ENCODE peak calls at places on chromosomes 13 and 19, in five cellular contexts. One of them, this sample, is unnamed.

GRCh38 chr19:4181053-4181508 is 1.3 kb downstream of the SIRT6 start:
- DNase-seq in IMR-90: no peak
- DNase-seq in stimulated activated CD8-positive, alpha-beta memory T cell treated with anti-CD3 and anti-CD28 coated beads, Interleukin-4, amount 100 ng/mL, for 1 hour: no peak
- DNase-seq in stimulated activated CD4-positive, alpha-beta T cell treated with anti-CD3 and anti-CD28 coated beads, Interleukin-2, amount 100 ng/mL, for 48 hours: no peak
- DNase-seq in adrenal gland: no peak
- DNase-seq in this sample: no peak

GRCh38 chr13:95968906-95969305 is 84.3 kb downstream of the UGGT2 start:
- DNase-seq in stimulated activated CD8-positive, alpha-beta memory T cell treated with anti-CD3 and anti-CD28 coated beads, Interleukin-4, amount 100 ng/mL, for 1 hour: no peak
- DNase-seq in adrenal gland: no peak
- DNase-seq in stimulated activated CD4-positive, alpha-beta T cell treated with anti-CD3 and anti-CD28 coated beads, Interleukin-2, amount 100 ng/mL, for 48 hours: no peak
- DNase-seq in IMR-90: no peak
- DNase-seq in this sample: no peak

GRCh38 chr19:7850429-7850819 is 20.4 kb downstream of the EVI5L start:
- DNase-seq in stimulated activated CD4-positive, alpha-beta T cell treated with anti-CD3 and anti-CD28 coated beads, Interleukin-2, amount 100 ng/mL, for 48 hours: no peak
- DNase-seq in adrenal gland: no peak
- DNase-seq in stimulated activated CD8-positive, alpha-beta memory T cell treated with anti-CD3 and anti-CD28 coated beads, Interleukin-4, amount 100 ng/mL, for 1 hour: no peak
- DNase-seq in IMR-90: peak; percentile 71
- DNase-seq in this sample: no peak

GRCh38 chr13:110583178-110583865 is 21.8 kb upstream of the RAB20 start:
- DNase-seq in stimulated activated CD4-positive, alpha-beta T cell treated with anti-CD3 and anti-CD28 coated beads, Interleukin-2, amount 100 ng/mL, for 48 hours: no peak
- DNase-seq in IMR-90: no peak
- DNase-seq in stimulated activated CD8-positive, alpha-beta memory T cell treated with anti-CD3 and anti-CD28 coated beads, Interleukin-4, amount 100 ng/mL, for 1 hour: no peak
- DNase-seq in adrenal gland: no peak
- DNase-seq in this sample: peak; percentile 57

GRCh38 chr13:48831248-48831647 is 144.5 kb upstream of the FNDC3A start:
- DNase-seq in adrenal gland: no peak
- DNase-seq in stimulated activated CD8-positive, alpha-beta memory T cell treated with anti-CD3 and anti-CD28 coated beads, Interleukin-4, amount 100 ng/mL, for 1 hour: no peak
- DNase-seq in stimulated activated CD4-positive, alpha-beta T cell treated with anti-CD3 and anti-CD28 coated beads, Interleukin-2, amount 100 ng/mL, for 48 hours: no peak
- DNase-seq in IMR-90: peak; percentile 31
- DNase-seq in this sample: no peak

GRCh38 chr13:98089246-98089645 is 53.6 kb upstream of the FARP1 start:
- DNase-seq in stimulated activated CD4-positive, alpha-beta T cell treated with anti-CD3 and anti-CD28 coated beads, Interleukin-2, amount 100 ng/mL, for 48 hours: no peak
- DNase-seq in IMR-90: peak; percentile 76
- DNase-seq in stimulated activated CD8-positive, alpha-beta memory T cell treated with anti-CD3 and anti-CD28 coated beads, Interleukin-4, amount 100 ng/mL, for 1 hour: no peak
- DNase-seq in adrenal gland: no peak
- DNase-seq in this sample: no peak

GRCh38 chr13:110506859-110507566 is 54.5 kb downstream of the RAB20 start:
- DNase-seq in stimulated activated CD8-positive, alpha-beta memory T cell treated with anti-CD3 and anti-CD28 coated beads, Interleukin-4, amount 100 ng/mL, for 1 hour: no peak
- DNase-seq in adrenal gland: peak; percentile 75
- DNase-seq in stimulated activated CD4-positive, alpha-beta T cell treated with anti-CD3 and anti-CD28 coated beads, Interleukin-2, amount 100 ng/mL, for 48 hours: no peak
- DNase-seq in IMR-90: peak; percentile 10
- DNase-seq in this sample: no peak

GRCh38 chr19:36182612-36183454 is 30.6 kb upstream of the COX7A1 start:
- DNase-seq in adrenal gland: no peak
- DNase-seq in stimulated activated CD4-positive, alpha-beta T cell treated with anti-CD3 and anti-CD28 coated beads, Interleukin-2, amount 100 ng/mL, for 48 hours: no peak
- DNase-seq in IMR-90: peak; percentile 77
- DNase-seq in stimulated activated CD8-positive, alpha-beta memory T cell treated with anti-CD3 and anti-CD28 coated beads, Interleukin-4, amount 100 ng/mL, for 1 hour: no peak
- DNase-seq in this sample: no peak

GRCh38 chr19:47210689-47211316 is 20.2 kb downstream of the BBC3 start:
- DNase-seq in adrenal gland: peak; percentile 93
- DNase-seq in IMR-90: peak; percentile 80
- DNase-seq in stimulated activated CD4-positive, alpha-beta T cell treated with anti-CD3 and anti-CD28 coated beads, Interleukin-2, amount 100 ng/mL, for 48 hours: peak; percentile 85
- DNase-seq in stimulated activated CD8-positive, alpha-beta memory T cell treated with anti-CD3 and anti-CD28 coated beads, Interleukin-4, amount 100 ng/mL, for 1 hour: peak; percentile 72
- DNase-seq in this sample: no peak

GRCh38 chr19:33641956-33642498 is 20.3 kb downstream of the CHST8 start:
- DNase-seq in stimulated activated CD4-positive, alpha-beta T cell treated with anti-CD3 and anti-CD28 coated beads, Interleukin-2, amount 100 ng/mL, for 48 hours: no peak
- DNase-seq in adrenal gland: no peak
- DNase-seq in IMR-90: no peak
- DNase-seq in stimulated activated CD8-positive, alpha-beta memory T cell treated with anti-CD3 and anti-CD28 coated beads, Interleukin-4, amount 100 ng/mL, for 1 hour: no peak
- DNase-seq in this sample: peak; percentile 30

GRCh38 chr13:37175996-37176395 is 70.5 kb upstream of the CSNK1A1L start:
- DNase-seq in IMR-90: peak; percentile 92
- DNase-seq in stimulated activated CD8-positive, alpha-beta memory T cell treated with anti-CD3 and anti-CD28 coated beads, Interleukin-4, amount 100 ng/mL, for 1 hour: no peak
- DNase-seq in stimulated activated CD4-positive, alpha-beta T cell treated with anti-CD3 and anti-CD28 coated beads, Interleukin-2, amount 100 ng/mL, for 48 hours: no peak
- DNase-seq in adrenal gland: no peak
- DNase-seq in this sample: no peak

GRCh38 chr19:7333198-7334118 is 15.3 kb upstream of the ARHGEF18 start:
- DNase-seq in stimulated activated CD4-positive, alpha-beta T cell treated with anti-CD3 and anti-CD28 coated beads, Interleukin-2, amount 100 ng/mL, for 48 hours: no peak
- DNase-seq in adrenal gland: peak; percentile 47
- DNase-seq in IMR-90: no peak
- DNase-seq in stimulated activated CD8-positive, alpha-beta memory T cell treated with anti-CD3 and anti-CD28 coated beads, Interleukin-4, amount 100 ng/mL, for 1 hour: no peak
- DNase-seq in this sample: no peak

GRCh38 chr13:113745059-113745458 is 14.0 kb upstream of the TMEM255B start:
- DNase-seq in IMR-90: no peak
- DNase-seq in stimulated activated CD4-positive, alpha-beta T cell treated with anti-CD3 and anti-CD28 coated beads, Interleukin-2, amount 100 ng/mL, for 48 hours: no peak
- DNase-seq in stimulated activated CD8-positive, alpha-beta memory T cell treated with anti-CD3 and anti-CD28 coated beads, Interleukin-4, amount 100 ng/mL, for 1 hour: no peak
- DNase-seq in adrenal gland: no peak
- DNase-seq in this sample: no peak

GRCh38 chr19:38718747-38719543 is 25.3 kb downstream of the CAPN12 start:
- DNase-seq in stimulated activated CD4-positive, alpha-beta T cell treated with anti-CD3 and anti-CD28 coated beads, Interleukin-2, amount 100 ng/mL, for 48 hours: no peak
- DNase-seq in stimulated activated CD8-positive, alpha-beta memory T cell treated with anti-CD3 and anti-CD28 coated beads, Interleukin-4, amount 100 ng/mL, for 1 hour: no peak
- DNase-seq in adrenal gland: no peak
- DNase-seq in IMR-90: no peak
- DNase-seq in this sample: no peak

GRCh38 chr19:3821156-3821555 is 35.0 kb upstream of the MATK start:
- DNase-seq in IMR-90: no peak
- DNase-seq in stimulated activated CD8-positive, alpha-beta memory T cell treated with anti-CD3 and anti-CD28 coated beads, Interleukin-4, amount 100 ng/mL, for 1 hour: no peak
- DNase-seq in stimulated activated CD4-positive, alpha-beta T cell treated with anti-CD3 and anti-CD28 coated beads, Interleukin-2, amount 100 ng/mL, for 48 hours: no peak
- DNase-seq in adrenal gland: no peak
- DNase-seq in this sample: no peak

GRCh38 chr13:104143760-104144406 is 1077.7 kb upstream of the SLC10A2 start:
- DNase-seq in stimulated activated CD4-positive, alpha-beta T cell treated with anti-CD3 and anti-CD28 coated beads, Interleukin-2, amount 100 ng/mL, for 48 hours: no peak
- DNase-seq in adrenal gland: no peak
- DNase-seq in IMR-90: no peak
- DNase-seq in stimulated activated CD8-positive, alpha-beta memory T cell treated with anti-CD3 and anti-CD28 coated beads, Interleukin-4, amount 100 ng/mL, for 1 hour: no peak
- DNase-seq in this sample: no peak

GRCh38 chr19:48210005-48210404 is 39.5 kb downstream of the ZSWIM9 start:
- DNase-seq in adrenal gland: no peak
- DNase-seq in IMR-90: no peak
- DNase-seq in stimulated activated CD4-positive, alpha-beta T cell treated with anti-CD3 and anti-CD28 coated beads, Interleukin-2, amount 100 ng/mL, for 48 hours: no peak
- DNase-seq in stimulated activated CD8-positive, alpha-beta memory T cell treated with anti-CD3 and anti-CD28 coated beads, Interleukin-4, amount 100 ng/mL, for 1 hour: no peak
- DNase-seq in this sample: no peak

GRCh38 chr19:49497047-49497789 is 984 bp downstream of the RPS11 start:
- DNase-seq in adrenal gland: peak; percentile 82
- DNase-seq in stimulated activated CD8-positive, alpha-beta memory T cell treated with anti-CD3 and anti-CD28 coated beads, Interleukin-4, amount 100 ng/mL, for 1 hour: no peak
- DNase-seq in IMR-90: peak; percentile 47
- DNase-seq in stimulated activated CD4-positive, alpha-beta T cell treated with anti-CD3 and anti-CD28 coated beads, Interleukin-2, amount 100 ng/mL, for 48 hours: no peak
- DNase-seq in this sample: no peak

GRCh38 chr19:39377373-39378362 is 13.2 kb downstream of the PAF1 start:
- DNase-seq in adrenal gland: no peak
- DNase-seq in stimulated activated CD8-positive, alpha-beta memory T cell treated with anti-CD3 and anti-CD28 coated beads, Interleukin-4, amount 100 ng/mL, for 1 hour: no peak
- DNase-seq in stimulated activated CD4-positive, alpha-beta T cell treated with anti-CD3 and anti-CD28 coated beads, Interleukin-2, amount 100 ng/mL, for 48 hours: no peak
- DNase-seq in IMR-90: no peak
- DNase-seq in this sample: no peak

GRCh38 chr13:65999441-65999840 is 1230.7 kb downstream of the PCDH9 start:
- DNase-seq in adrenal gland: no peak
- DNase-seq in IMR-90: no peak
- DNase-seq in stimulated activated CD8-positive, alpha-beta memory T cell treated with anti-CD3 and anti-CD28 coated beads, Interleukin-4, amount 100 ng/mL, for 1 hour: no peak
- DNase-seq in stimulated activated CD4-positive, alpha-beta T cell treated with anti-CD3 and anti-CD28 coated beads, Interleukin-2, amount 100 ng/mL, for 48 hours: no peak
- DNase-seq in this sample: no peak

GRCh38 chr13:50348402-50348801 is 333.2 kb downstream of the KCNRG start:
- DNase-seq in stimulated activated CD4-positive, alpha-beta T cell treated with anti-CD3 and anti-CD28 coated beads, Interleukin-2, amount 100 ng/mL, for 48 hours: no peak
- DNase-seq in stimulated activated CD8-positive, alpha-beta memory T cell treated with anti-CD3 and anti-CD28 coated beads, Interleukin-4, amount 100 ng/mL, for 1 hour: no peak
- DNase-seq in adrenal gland: no peak
- DNase-seq in IMR-90: no peak
- DNase-seq in this sample: no peak

GRCh38 chr19:49546825-49547565 is 19.2 kb downstream of the RCN3 start:
- DNase-seq in stimulated activated CD8-positive, alpha-beta memory T cell treated with anti-CD3 and anti-CD28 coated beads, Interleukin-4, amount 100 ng/mL, for 1 hour: no peak
- DNase-seq in adrenal gland: peak; percentile 87
- DNase-seq in IMR-90: peak; percentile 89
- DNase-seq in stimulated activated CD4-positive, alpha-beta T cell treated with anti-CD3 and anti-CD28 coated beads, Interleukin-2, amount 100 ng/mL, for 48 hours: peak; percentile 67
- DNase-seq in this sample: no peak

GRCh38 chr13:112903071-112903577 is 65.9 kb upstream of the MCF2L start:
- DNase-seq in stimulated activated CD4-positive, alpha-beta T cell treated with anti-CD3 and anti-CD28 coated beads, Interleukin-2, amount 100 ng/mL, for 48 hours: no peak
- DNase-seq in stimulated activated CD8-positive, alpha-beta memory T cell treated with anti-CD3 and anti-CD28 coated beads, Interleukin-4, amount 100 ng/mL, for 1 hour: no peak
- DNase-seq in IMR-90: no peak
- DNase-seq in adrenal gland: no peak
- DNase-seq in this sample: no peak

GRCh38 chr19:10899171-10899653 is 27.9 kb downstream of the CARM1 start:
- DNase-seq in stimulated activated CD4-positive, alpha-beta T cell treated with anti-CD3 and anti-CD28 coated beads, Interleukin-2, amount 100 ng/mL, for 48 hours: no peak
- DNase-seq in stimulated activated CD8-positive, alpha-beta memory T cell treated with anti-CD3 and anti-CD28 coated beads, Interleukin-4, amount 100 ng/mL, for 1 hour: no peak
- DNase-seq in adrenal gland: peak; percentile 78
- DNase-seq in IMR-90: no peak
- DNase-seq in this sample: no peak

GRCh38 chr19:38862321-38863059 is 12.7 kb upstream of the HNRNPL start:
- DNase-seq in stimulated activated CD8-positive, alpha-beta memory T cell treated with anti-CD3 and anti-CD28 coated beads, Interleukin-4, amount 100 ng/mL, for 1 hour: no peak
- DNase-seq in IMR-90: no peak
- DNase-seq in adrenal gland: peak; percentile 69
- DNase-seq in stimulated activated CD4-positive, alpha-beta T cell treated with anti-CD3 and anti-CD28 coated beads, Interleukin-2, amount 100 ng/mL, for 48 hours: no peak
- DNase-seq in this sample: no peak

GRCh38 chr19:58166708-58167280 is 16.1 kb upstream of the ZNF274 start:
- DNase-seq in stimulated activated CD8-positive, alpha-beta memory T cell treated with anti-CD3 and anti-CD28 coated beads, Interleukin-4, amount 100 ng/mL, for 1 hour: no peak
- DNase-seq in IMR-90: no peak
- DNase-seq in adrenal gland: no peak
- DNase-seq in stimulated activated CD4-positive, alpha-beta T cell treated with anti-CD3 and anti-CD28 coated beads, Interleukin-2, amount 100 ng/mL, for 48 hours: no peak
- DNase-seq in this sample: no peak

GRCh38 chr19:45913874-45914830 is at the start of gene NANOS2:
- DNase-seq in stimulated activated CD4-positive, alpha-beta T cell treated with anti-CD3 and anti-CD28 coated beads, Interleukin-2, amount 100 ng/mL, for 48 hours: no peak
- DNase-seq in IMR-90: no peak
- DNase-seq in stimulated activated CD8-positive, alpha-beta memory T cell treated with anti-CD3 and anti-CD28 coated beads, Interleukin-4, amount 100 ng/mL, for 1 hour: no peak
- DNase-seq in adrenal gland: no peak
- DNase-seq in this sample: no peak

GRCh38 chr13:79853258-79853657 is 372.3 kb downstream of the NDFIP2 start:
- DNase-seq in stimulated activated CD8-positive, alpha-beta memory T cell treated with anti-CD3 and anti-CD28 coated beads, Interleukin-4, amount 100 ng/mL, for 1 hour: no peak
- DNase-seq in stimulated activated CD4-positive, alpha-beta T cell treated with anti-CD3 and anti-CD28 coated beads, Interleukin-2, amount 100 ng/mL, for 48 hours: no peak
- DNase-seq in adrenal gland: no peak
- DNase-seq in IMR-90: no peak
- DNase-seq in this sample: no peak

GRCh38 chr13:31870511-31870910 is 131.2 kb downstream of the RXFP2 start:
- DNase-seq in IMR-90: no peak
- DNase-seq in adrenal gland: no peak
- DNase-seq in stimulated activated CD8-positive, alpha-beta memory T cell treated with anti-CD3 and anti-CD28 coated beads, Interleukin-4, amount 100 ng/mL, for 1 hour: no peak
- DNase-seq in stimulated activated CD4-positive, alpha-beta T cell treated with anti-CD3 and anti-CD28 coated beads, Interleukin-2, amount 100 ng/mL, for 48 hours: no peak
- DNase-seq in this sample: no peak

GRCh38 chr13:76822691-76823267 is 63.4 kb downstream of the KCTD12 start:
- DNase-seq in adrenal gland: no peak
- DNase-seq in stimulated activated CD8-positive, alpha-beta memory T cell treated with anti-CD3 and anti-CD28 coated beads, Interleukin-4, amount 100 ng/mL, for 1 hour: no peak
- DNase-seq in stimulated activated CD4-positive, alpha-beta T cell treated with anti-CD3 and anti-CD28 coated beads, Interleukin-2, amount 100 ng/mL, for 48 hours: no peak
- DNase-seq in IMR-90: peak; percentile 34
- DNase-seq in this sample: no peak

GRCh38 chr19:10295305-10295846 is 5.6 kb downstream of the ICAM5 start:
- DNase-seq in stimulated activated CD4-positive, alpha-beta T cell treated with anti-CD3 and anti-CD28 coated beads, Interleukin-2, amount 100 ng/mL, for 48 hours: no peak
- DNase-seq in stimulated activated CD8-positive, alpha-beta memory T cell treated with anti-CD3 and anti-CD28 coated beads, Interleukin-4, amount 100 ng/mL, for 1 hour: no peak
- DNase-seq in adrenal gland: no peak
- DNase-seq in IMR-90: no peak
- DNase-seq in this sample: no peak

GRCh38 chr13:71873418-71874276 is 6.6 kb upstream of the DACH1 start:
- DNase-seq in IMR-90: no peak
- DNase-seq in adrenal gland: no peak
- DNase-seq in stimulated activated CD4-positive, alpha-beta T cell treated with anti-CD3 and anti-CD28 coated beads, Interleukin-2, amount 100 ng/mL, for 48 hours: no peak
- DNase-seq in stimulated activated CD8-positive, alpha-beta memory T cell treated with anti-CD3 and anti-CD28 coated beads, Interleukin-4, amount 100 ng/mL, for 1 hour: no peak
- DNase-seq in this sample: no peak

GRCh38 chr19:42099336-42099925 is 23.5 kb downstream of the ZNF574 start:
- DNase-seq in stimulated activated CD4-positive, alpha-beta T cell treated with anti-CD3 and anti-CD28 coated beads, Interleukin-2, amount 100 ng/mL, for 48 hours: no peak
- DNase-seq in stimulated activated CD8-positive, alpha-beta memory T cell treated with anti-CD3 and anti-CD28 coated beads, Interleukin-4, amount 100 ng/mL, for 1 hour: no peak
- DNase-seq in adrenal gland: no peak
- DNase-seq in IMR-90: no peak
- DNase-seq in this sample: no peak

GRCh38 chr19:50313812-50314536 is 15.2 kb downstream of the KCNC3 start:
- DNase-seq in stimulated activated CD4-positive, alpha-beta T cell treated with anti-CD3 and anti-CD28 coated beads, Interleukin-2, amount 100 ng/mL, for 48 hours: no peak
- DNase-seq in IMR-90: no peak
- DNase-seq in stimulated activated CD8-positive, alpha-beta memory T cell treated with anti-CD3 and anti-CD28 coated beads, Interleukin-4, amount 100 ng/mL, for 1 hour: no peak
- DNase-seq in adrenal gland: no peak
- DNase-seq in this sample: no peak

GRCh38 chr13:44819245-44819644 is 170.0 kb downstream of the NUFIP1 start:
- DNase-seq in stimulated activated CD4-positive, alpha-beta T cell treated with anti-CD3 and anti-CD28 coated beads, Interleukin-2, amount 100 ng/mL, for 48 hours: no peak
- DNase-seq in IMR-90: peak; percentile 95
- DNase-seq in adrenal gland: no peak
- DNase-seq in stimulated activated CD8-positive, alpha-beta memory T cell treated with anti-CD3 and anti-CD28 coated beads, Interleukin-4, amount 100 ng/mL, for 1 hour: no peak
- DNase-seq in this sample: no peak

GRCh38 chr13:100610399-100611347 is 22.1 kb upstream of the GGACT start:
- DNase-seq in IMR-90: no peak
- DNase-seq in stimulated activated CD4-positive, alpha-beta T cell treated with anti-CD3 and anti-CD28 coated beads, Interleukin-2, amount 100 ng/mL, for 48 hours: no peak
- DNase-seq in adrenal gland: no peak
- DNase-seq in stimulated activated CD8-positive, alpha-beta memory T cell treated with anti-CD3 and anti-CD28 coated beads, Interleukin-4, amount 100 ng/mL, for 1 hour: no peak
- DNase-seq in this sample: no peak

GRCh38 chr13:51519839-51520238 is 64.4 kb upstream of the WDFY2 start:
- DNase-seq in adrenal gland: no peak
- DNase-seq in stimulated activated CD8-positive, alpha-beta memory T cell treated with anti-CD3 and anti-CD28 coated beads, Interleukin-4, amount 100 ng/mL, for 1 hour: no peak
- DNase-seq in stimulated activated CD4-positive, alpha-beta T cell treated with anti-CD3 and anti-CD28 coated beads, Interleukin-2, amount 100 ng/mL, for 48 hours: no peak
- DNase-seq in IMR-90: peak; percentile 61
- DNase-seq in this sample: no peak

GRCh38 chr19:49400034-49400433 is 12.0 kb downstream of the KASH5 start:
- DNase-seq in IMR-90: peak; percentile 11
- DNase-seq in stimulated activated CD4-positive, alpha-beta T cell treated with anti-CD3 and anti-CD28 coated beads, Interleukin-2, amount 100 ng/mL, for 48 hours: no peak
- DNase-seq in stimulated activated CD8-positive, alpha-beta memory T cell treated with anti-CD3 and anti-CD28 coated beads, Interleukin-4, amount 100 ng/mL, for 1 hour: no peak
- DNase-seq in adrenal gland: no peak
- DNase-seq in this sample: no peak

GRCh38 chr19:29492761-29493160 is 33.0 kb upstream of the VSTM2B start:
- DNase-seq in stimulated activated CD8-positive, alpha-beta memory T cell treated with anti-CD3 and anti-CD28 coated beads, Interleukin-4, amount 100 ng/mL, for 1 hour: no peak
- DNase-seq in IMR-90: peak; percentile 1
- DNase-seq in adrenal gland: peak; percentile 11
- DNase-seq in stimulated activated CD4-positive, alpha-beta T cell treated with anti-CD3 and anti-CD28 coated beads, Interleukin-2, amount 100 ng/mL, for 48 hours: no peak
- DNase-seq in this sample: peak; percentile 33

This sample was measured in mesenteric fat pad.